ENCODE peak calls at places on chromosomes 16 and 17, in eight cellular contexts. One of them, this sample, is unnamed.

GRCh38 chr16:25633549-25633948 is 58.2 kb upstream of the HS3ST4 start:
- DNase-seq in suprapubic skin: no peak
- DNase-seq in heart left ventricle: no peak
- DNase-seq in heart right ventricle: no peak
- DNase-seq in PC-9: peak; percentile 16
- DNase-seq in MM.1S: no peak
- DNase-seq in transverse colon: no peak
- DNase-seq in H9: no peak
- DNase-seq in this sample: no peak

GRCh38 chr17:15945493-15946209 is 721 bp downstream of the ADORA2B start:
- DNase-seq in heart right ventricle: peak; percentile 26
- DNase-seq in transverse colon: peak; percentile 36
- DNase-seq in MM.1S: no peak
- DNase-seq in H9: no peak
- DNase-seq in heart left ventricle: no peak
- DNase-seq in suprapubic skin: no peak
- DNase-seq in PC-9: no peak
- DNase-seq in this sample: peak; percentile 72

GRCh38 chr16:75580-76501 is 2.2 kb upstream of the MPG start:
- DNase-seq in heart left ventricle: peak; percentile 80
- DNase-seq in H9: peak; percentile 83
- DNase-seq in heart right ventricle: peak; percentile 84
- DNase-seq in transverse colon: peak; percentile 71
- DNase-seq in suprapubic skin: peak; percentile 93
- DNase-seq in PC-9: peak; percentile 47
- DNase-seq in MM.1S: no peak
- DNase-seq in this sample: peak; percentile 78

GRCh38 chr16:53967172-53967571 is 263.2 kb downstream of the FTO start:
- DNase-seq in heart right ventricle: no peak
- DNase-seq in transverse colon: no peak
- DNase-seq in heart left ventricle: no peak
- DNase-seq in MM.1S: no peak
- DNase-seq in H9: no peak
- DNase-seq in PC-9: no peak
- DNase-seq in suprapubic skin: no peak
- DNase-seq in this sample: no peak

GRCh38 chr17:77365584-77366186 is 224.9 kb downstream of the SEC14L1 start:
- DNase-seq in suprapubic skin: no peak
- DNase-seq in heart left ventricle: peak; percentile 67
- DNase-seq in H9: no peak
- DNase-seq in PC-9: peak; percentile 53
- DNase-seq in transverse colon: peak; percentile 69
- DNase-seq in MM.1S: no peak
- DNase-seq in heart right ventricle: peak; percentile 66
- DNase-seq in this sample: peak; percentile 73

GRCh38 chr17:3845361-3845753 is 689 bp downstream of the NCBP3 start:
- DNase-seq in heart right ventricle: no peak
- DNase-seq in transverse colon: peak; percentile 24
- DNase-seq in PC-9: peak; percentile 30
- DNase-seq in suprapubic skin: no peak
- DNase-seq in heart left ventricle: no peak
- DNase-seq in H9: no peak
- DNase-seq in MM.1S: peak; percentile 32
- DNase-seq in this sample: no peak

GRCh38 chr17:15154618-15155017 is 110.5 kb downstream of the PMP22 start:
- DNase-seq in MM.1S: no peak
- DNase-seq in PC-9: no peak
- DNase-seq in heart left ventricle: no peak
- DNase-seq in heart right ventricle: no peak
- DNase-seq in transverse colon: no peak
- DNase-seq in H9: no peak
- DNase-seq in suprapubic skin: no peak
- DNase-seq in this sample: no peak

GRCh38 chr17:6823011-6823442 is 8.5 kb downstream of the TEKT1 start:
- DNase-seq in H9: no peak
- DNase-seq in suprapubic skin: no peak
- DNase-seq in MM.1S: no peak
- DNase-seq in heart left ventricle: no peak
- DNase-seq in heart right ventricle: no peak
- DNase-seq in PC-9: peak; percentile 37
- DNase-seq in transverse colon: no peak
- DNase-seq in this sample: no peak

GRCh38 chr16:2691491-2692248 is 9.3 kb downstream of the KCTD5 start:
- DNase-seq in suprapubic skin: no peak
- DNase-seq in MM.1S: no peak
- DNase-seq in transverse colon: no peak
- DNase-seq in heart right ventricle: peak; percentile 51
- DNase-seq in H9: no peak
- DNase-seq in PC-9: no peak
- DNase-seq in heart left ventricle: peak; percentile 55
- DNase-seq in this sample: peak; percentile 45

GRCh38 chr16:18827890-18828289 is 26.5 kb upstream of the ARL6IP1 start:
- DNase-seq in heart right ventricle: no peak
- DNase-seq in MM.1S: no peak
- DNase-seq in PC-9: no peak
- DNase-seq in heart left ventricle: no peak
- DNase-seq in H9: no peak
- DNase-seq in suprapubic skin: no peak
- DNase-seq in transverse colon: no peak
- DNase-seq in this sample: no peak

GRCh38 chr17:17027442-17028058 is 14.7 kb upstream of the MPRIP start:
- DNase-seq in heart left ventricle: no peak
- DNase-seq in PC-9: no peak
- DNase-seq in heart right ventricle: no peak
- DNase-seq in MM.1S: no peak
- DNase-seq in H9: no peak
- DNase-seq in suprapubic skin: no peak
- DNase-seq in transverse colon: no peak
- DNase-seq in this sample: no peak

GRCh38 chr17:77002103-77003045 is 134.2 kb downstream of the MGAT5B start:
- DNase-seq in transverse colon: no peak
- DNase-seq in suprapubic skin: no peak
- DNase-seq in heart left ventricle: no peak
- DNase-seq in MM.1S: no peak
- DNase-seq in heart right ventricle: no peak
- DNase-seq in PC-9: peak; percentile 73
- DNase-seq in H9: no peak
- DNase-seq in this sample: no peak

GRCh38 chr16:80084614-80085013 is 456.2 kb upstream of the DYNLRB2 start:
- DNase-seq in H9: peak; percentile 76
- DNase-seq in PC-9: peak; percentile 23
- DNase-seq in MM.1S: peak; percentile 31
- DNase-seq in suprapubic skin: no peak
- DNase-seq in transverse colon: peak; percentile 27
- DNase-seq in heart right ventricle: peak; percentile 10
- DNase-seq in heart left ventricle: peak; percentile 40
- DNase-seq in this sample: peak; percentile 60

GRCh38 chr16:49009204-49009603 is 272.4 kb downstream of the CBLN1 start:
- DNase-seq in MM.1S: no peak
- DNase-seq in heart right ventricle: no peak
- DNase-seq in suprapubic skin: no peak
- DNase-seq in heart left ventricle: no peak
- DNase-seq in transverse colon: no peak
- DNase-seq in H9: no peak
- DNase-seq in PC-9: no peak
- DNase-seq in this sample: no peak

GRCh38 chr16:72467157-72467759 is 295.3 kb upstream of the PMFBP1 start:
- DNase-seq in heart right ventricle: no peak
- DNase-seq in suprapubic skin: no peak
- DNase-seq in MM.1S: peak; percentile 44
- DNase-seq in heart left ventricle: no peak
- DNase-seq in H9: no peak
- DNase-seq in PC-9: no peak
- DNase-seq in transverse colon: no peak
- DNase-seq in this sample: peak; percentile 35

DNA sequence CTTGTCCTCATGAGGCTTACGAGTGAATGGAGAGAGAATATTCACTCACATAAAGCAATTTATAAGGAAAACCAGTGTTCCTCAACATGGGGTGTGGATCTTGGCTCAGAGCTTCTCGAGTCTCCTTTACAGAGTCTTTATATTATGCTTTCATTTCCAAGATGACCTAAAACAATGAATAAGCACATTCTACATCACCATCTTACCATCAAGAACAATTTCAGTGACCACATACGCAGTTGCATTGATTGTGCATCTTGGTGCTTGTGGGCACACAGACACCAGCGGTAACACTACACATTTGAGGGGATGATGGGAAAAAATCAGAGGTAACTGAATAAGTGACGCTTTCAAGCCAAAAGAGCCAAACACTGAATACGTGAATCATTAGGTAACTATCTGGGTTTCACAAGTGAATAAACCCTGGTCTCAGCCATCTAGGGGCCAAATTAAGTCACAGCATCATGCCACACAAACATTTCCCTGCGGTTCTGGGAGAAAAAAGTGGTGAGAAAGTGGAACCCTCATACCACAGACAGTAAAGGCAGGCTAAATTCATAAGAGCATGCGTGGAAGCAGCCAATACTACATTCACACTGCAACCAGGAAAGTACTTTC is 9.4 kb downstream of the CWC25 start:
- DNase-seq in PC-9: no peak
- DNase-seq in transverse colon: no peak
- DNase-seq in H9: no peak
- DNase-seq in heart right ventricle: no peak
- DNase-seq in MM.1S: no peak
- DNase-seq in heart left ventricle: no peak
- DNase-seq in suprapubic skin: no peak
- DNase-seq in this sample: no peak
- TF ChIP-seq CTCF in PC-9: peak; percentile 43
- TF ChIP-seq CTCF in transverse colon: no peak
- TF ChIP-seq CTCF in H9: peak; percentile 40
- TF ChIP-seq CTCF in heart right ventricle: no peak
- TF ChIP-seq CTCF in MM.1S: peak; percentile 21
- TF ChIP-seq CTCF in heart left ventricle: no peak
- TF ChIP-seq CTCF in suprapubic skin: no peak
- TF ChIP-seq CTCF in this sample: no peak

GRCh38 chr16:69838417-69838990 is 76.4 kb downstream of the WWP2 start:
- DNase-seq in transverse colon: peak; percentile 33
- DNase-seq in H9: no peak
- DNase-seq in MM.1S: no peak
- DNase-seq in PC-9: no peak
- DNase-seq in heart right ventricle: peak; percentile 52
- DNase-seq in suprapubic skin: no peak
- DNase-seq in heart left ventricle: peak; percentile 56
- DNase-seq in this sample: peak; percentile 65

GRCh38 chr16:69839240-69839688 is 77.1 kb downstream of the WWP2 start:
- DNase-seq in heart left ventricle: no peak
- DNase-seq in heart right ventricle: no peak
- DNase-seq in H9: no peak
- DNase-seq in suprapubic skin: no peak
- DNase-seq in PC-9: no peak
- DNase-seq in MM.1S: no peak
- DNase-seq in transverse colon: peak; percentile 57
- DNase-seq in this sample: no peak

GRCh38 chr16:69837380-69837779 is 75.2 kb downstream of the WWP2 start:
- DNase-seq in transverse colon: no peak
- DNase-seq in MM.1S: no peak
- DNase-seq in suprapubic skin: no peak
- DNase-seq in PC-9: no peak
- DNase-seq in H9: no peak
- DNase-seq in heart right ventricle: no peak
- DNase-seq in heart left ventricle: no peak
- DNase-seq in this sample: no peak

GRCh38 chr16:69840975-69841374 is 78.8 kb downstream of the WWP2 start:
- DNase-seq in suprapubic skin: no peak
- DNase-seq in heart right ventricle: no peak
- DNase-seq in transverse colon: peak; percentile 82
- DNase-seq in heart left ventricle: no peak
- DNase-seq in PC-9: no peak
- DNase-seq in H9: no peak
- DNase-seq in MM.1S: no peak
- DNase-seq in this sample: peak; percentile 82

DNA sequence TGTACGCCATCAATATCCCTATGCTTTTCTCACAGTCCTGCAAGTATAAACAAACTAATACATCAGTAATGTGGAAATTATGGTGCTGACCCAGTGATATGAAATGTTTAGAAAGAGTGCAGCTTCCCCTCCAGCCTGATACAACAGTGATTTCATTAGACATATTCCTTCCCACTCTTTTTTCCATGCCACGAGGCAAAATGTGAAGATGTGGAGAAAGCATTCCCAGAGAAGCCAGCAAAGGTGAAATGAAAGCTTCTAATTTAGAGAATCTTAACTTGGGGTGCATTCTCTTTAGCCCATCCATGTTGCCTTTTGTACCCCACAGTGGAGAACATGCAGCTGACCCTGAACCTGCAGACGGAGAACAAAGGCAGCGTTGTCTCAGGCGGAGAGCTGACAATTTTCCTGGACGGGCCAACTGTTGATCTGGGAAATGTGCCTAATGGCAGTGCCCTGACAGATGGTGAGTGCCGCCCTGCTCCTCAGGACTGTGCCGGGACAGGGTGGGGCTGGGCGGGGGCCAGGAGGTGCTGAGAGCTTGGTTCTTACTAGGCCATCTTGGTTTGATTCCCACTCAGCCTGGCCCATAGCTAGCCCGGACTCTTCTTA is 77.8 kb downstream of the WWP2 start:
- DNase-seq in transverse colon: peak; percentile 84
- DNase-seq in PC-9: no peak
- DNase-seq in MM.1S: no peak
- DNase-seq in suprapubic skin: no peak
- DNase-seq in heart left ventricle: peak; percentile 38
- DNase-seq in H9: no peak
- DNase-seq in heart right ventricle: peak; percentile 52
- DNase-seq in this sample: peak; percentile 85
- H3K4me1 ChIP-seq in transverse colon: peaks cover 53% of the 10 kb centered on the region
- H3K4me1 ChIP-seq in PC-9: no peaks in the 10 kb centered on the region
- H3K4me1 ChIP-seq in MM.1S: no peaks in the 10 kb centered on the region
- H3K4me1 ChIP-seq in suprapubic skin: peaks cover 23% of the 10 kb centered on the region
- H3K4me1 ChIP-seq in heart left ventricle: peaks cover 30% of the 10 kb centered on the region
- H3K4me1 ChIP-seq in H9: no peaks in the 10 kb centered on the region
- H3K4me1 ChIP-seq in heart right ventricle: peaks cover 22% of the 10 kb centered on the region
- H3K4me1 ChIP-seq in this sample: peaks cover 26% of the 10 kb centered on the region

GRCh38 chr16:30774367-30775130 is 12.4 kb downstream of the RNF40 start:
- DNase-seq in MM.1S: no peak
- DNase-seq in suprapubic skin: no peak
- DNase-seq in H9: no peak
- DNase-seq in PC-9: no peak
- DNase-seq in heart right ventricle: no peak
- DNase-seq in heart left ventricle: peak; percentile 57
- DNase-seq in transverse colon: no peak
- DNase-seq in this sample: no peak
- TF ChIP-seq CTCF in MM.1S: no peak
- TF ChIP-seq CTCF in suprapubic skin: no peak
- TF ChIP-seq CTCF in H9: no peak
- TF ChIP-seq CTCF in PC-9: no peak
- TF ChIP-seq CTCF in heart right ventricle: no peak
- TF ChIP-seq CTCF in heart left ventricle: no peak
- TF ChIP-seq CTCF in transverse colon: no peak
- TF ChIP-seq CTCF in this sample: no peak

DNA sequence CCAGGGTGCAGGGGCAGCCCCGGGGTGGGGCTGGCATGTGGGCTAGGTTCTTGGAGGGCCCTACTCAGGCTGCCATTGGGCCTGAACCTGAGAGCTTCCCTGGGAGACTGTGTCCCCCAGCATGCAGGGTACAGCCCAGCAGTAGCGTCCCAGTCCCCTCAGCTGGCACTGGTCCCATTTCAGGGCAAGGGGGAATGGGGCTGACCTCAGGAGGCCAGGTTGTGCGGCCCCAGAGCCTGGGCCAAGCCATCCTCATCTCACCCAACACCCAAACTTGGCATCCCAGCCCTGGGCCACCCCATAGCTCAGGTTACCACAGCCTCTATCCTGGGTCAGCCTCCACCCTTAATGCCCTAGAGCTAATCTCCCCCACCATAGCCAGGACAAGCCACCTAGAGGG is 6.3 kb downstream of the PLXDC1 start:
- DNase-seq in H9: no peak
- DNase-seq in transverse colon: no peak
- DNase-seq in heart left ventricle: no peak
- DNase-seq in heart right ventricle: no peak
- DNase-seq in suprapubic skin: no peak
- DNase-seq in PC-9: no peak
- DNase-seq in MM.1S: no peak
- DNase-seq in this sample: no peak
- H3K4me1 ChIP-seq in H9: no peaks in the 10 kb centered on the region
- H3K4me1 ChIP-seq in transverse colon: no peaks in the 10 kb centered on the region
- H3K4me1 ChIP-seq in heart left ventricle: no peaks in the 10 kb centered on the region
- H3K4me1 ChIP-seq in heart right ventricle: no peaks in the 10 kb centered on the region
- H3K4me1 ChIP-seq in suprapubic skin: peaks cover 25% of the 10 kb centered on the region
- H3K4me1 ChIP-seq in PC-9: no peaks in the 10 kb centered on the region
- H3K4me1 ChIP-seq in MM.1S: no peaks in the 10 kb centered on the region
- H3K4me1 ChIP-seq in this sample: no peaks in the 10 kb centered on the region